ENCODE peak calls at places on chromosome 20, in nine cellular contexts. I is T47D; L is nephron progenitor cell; U is breast epithelium; F is NCI-H345; E is KG1; V is germinal center; A is stimulated activated naive CD8-positive, alpha-beta T cell treated with anti-CD3 and anti-CD28 coated beads, Interleukin-15, amount 100 ng/mL, for 72 hours; B is heart right ventricle. J is an unnamed sample.

GRCh38 chr20:50460608-50461268 is 49.4 kb upstream of the PTPN1 start:
- DNase-seq in I (peak), L (peak), U (peak), F (peak), E (peak), V (peak), A (peak), B (peak), J (no peak)

GRCh38 chr20:48455606-48456360 is 372.0 kb downstream of the PREX1 start:
- DNase-seq in I (no peak), L (peak), U (peak), F (no peak), E (no peak), V (no peak), A (no peak), B (no peak), J (no peak)

GRCh38 chr20:24378651-24379050 is 90.8 kb upstream of the SYNDIG1 start:
- DNase-seq in I (no peak), L (no peak), U (no peak), F (no peak), E (no peak), V (no peak), A (no peak), B (no peak), J (no peak)

GRCh38 chr20:25277941-25278521 is 30.1 kb downstream of the PYGB start:
- DNase-seq in I (no peak), L (no peak), U (peak), F (no peak), E (no peak), V (no peak), A (no peak), B (no peak), J (no peak)

GRCh38 chr20:20455945-20456344 is 88.0 kb downstream of the INSM1 start:
- DNase-seq in I (no peak), L (no peak), U (no peak), F (no peak), E (no peak), V (no peak), A (no peak), B (no peak), J (no peak)

GRCh38 chr20:33437141-33437911 is 6.2 kb downstream of the SNTA1 start:
- DNase-seq in I (no peak), L (no peak), U (no peak), F (no peak), E (no peak), V (no peak), A (no peak), B (peak), J (no peak)

GRCh38 chr20:49646126-49646525 is 67.6 kb downstream of the B4GALT5 start:
- DNase-seq in I (no peak), L (no peak), U (no peak), F (no peak), E (no peak), V (no peak), A (no peak), B (no peak), J (no peak)

GRCh38 chr20:2139250-2139649 is 37.6 kb downstream of the STK35 start:
- DNase-seq in I (no peak), L (no peak), U (no peak), F (no peak), E (no peak), V (no peak), A (no peak), B (no peak), J (no peak)

GRCh38 chr20:61173966-61174725 is 77.9 kb upstream of the CDH4 start:
- DNase-seq in I (no peak), L (no peak), U (no peak), F (no peak), E (no peak), V (no peak), A (no peak), B (no peak), J (no peak)

GRCh38 chr20:23242556-23243180 is 107.9 kb upstream of the NXT1 start:
- DNase-seq in I (no peak), L (no peak), U (no peak), F (no peak), E (no peak), V (no peak), A (no peak), B (no peak), J (no peak)

GRCh38 chr20:41030536-41031242 is 2.1 kb downstream of the TOP1 start:
- DNase-seq in I (no peak), L (no peak), U (no peak), F (no peak), E (no peak), V (no peak), A (no peak), B (no peak), J (no peak)

GRCh38 chr20:24786646-24787045 is 162.4 kb upstream of the CST7 start:
- DNase-seq in I (no peak), L (no peak), U (no peak), F (no peak), E (no peak), V (no peak), A (no peak), B (no peak), J (no peak)

GRCh38 chr20:2394411-2395055 is 13.8 kb downstream of the TGM6 start:
- DNase-seq in I (no peak), L (no peak), U (no peak), F (no peak), E (no peak), V (no peak), A (no peak), B (no peak), J (no peak)

GRCh38 chr20:25282034-25282781 is 34.3 kb downstream of the PYGB start:
- DNase-seq in I (no peak), L (no peak), U (peak), F (no peak), E (no peak), V (no peak), A (no peak), B (no peak), J (no peak)

GRCh38 chr20:22243063-22243462 is 341.3 kb downstream of the FOXA2 start:
- DNase-seq in I (no peak), L (no peak), U (no peak), F (no peak), E (no peak), V (no peak), A (no peak), B (no peak), J (no peak)

GRCh38 chr20:47238780-47239769 is 117.4 kb downstream of the ZMYND8 start:
- DNase-seq in I (no peak), L (no peak), U (no peak), F (no peak), E (no peak), V (no peak), A (no peak), B (no peak), J (no peak)

GRCh38 chr20:22098451-22098850 is 393.0 kb downstream of the PAX1 start:
- DNase-seq in I (no peak), L (no peak), U (no peak), F (no peak), E (no peak), V (no peak), A (no peak), B (no peak), J (no peak)

GRCh38 chr20:10939297-10939949 is 265.6 kb upstream of the JAG1 start:
- DNase-seq in I (no peak), L (no peak), U (no peak), F (no peak), E (no peak), V (no peak), A (no peak), B (no peak), J (no peak)

GRCh38 chr20:64001607-64002011 is 20.7 kb downstream of the PRPF6 start:
- DNase-seq in I (no peak), L (no peak), U (no peak), F (no peak), E (no peak), V (no peak), A (no peak), B (no peak), J (no peak)

GRCh38 chr20:62688855-62689460 is 19.7 kb upstream of the NTSR1 start:
- DNase-seq in I (peak), L (no peak), U (no peak), F (no peak), E (no peak), V (no peak), A (no peak), B (no peak), J (no peak)

GRCh38 chr20:896626-897025 is 19.5 kb downstream of the ANGPT4 start:
- DNase-seq in I (no peak), L (no peak), U (no peak), F (no peak), E (no peak), V (no peak), A (no peak), B (no peak), J (no peak)

GRCh38 chr20:57594092-57594911 is 25.9 kb downstream of the ZBP1 start:
- DNase-seq in I (peak), L (peak), U (no peak), F (peak), E (no peak), V (peak), A (peak), B (peak), J (no peak)

GRCh38 chr20:57244627-57245214 is 21.7 kb downstream of the BMP7 start:
- DNase-seq in I (no peak), L (no peak), U (no peak), F (no peak), E (no peak), V (no peak), A (no peak), B (no peak), J (no peak)

GRCh38 chr20:38599410-38599882 is 2.2 kb upstream of the ARHGAP40 start:
- DNase-seq in I (peak), L (no peak), U (peak), F (no peak), E (no peak), V (no peak), A (no peak), B (peak), J (no peak)